ENCODE peak calls at places on chromosomes 4 and X, in six cellular contexts. L is GM12864, Q is non-pigmented ciliary epithelial cell, Z is HTR-8/SVneo, A is chondrocyte, T is ecto neural progenitor cell. W is an unnamed sample.

GRCh38 chr4:82939414-82939813 is 38.9 kb downstream of the THAP9 start:
- DNase-seq in A (no peak), T (no peak), Q (no peak), L (no peak), Z (no peak), W (no peak)

GRCh38 chr4:52249583-52249982 is 198.5 kb downstream of the SPATA18 start:
- DNase-seq in T (no peak), Q (no peak), L (no peak), A (no peak), Z (no peak), W (no peak)

GRCh38 chr4:91837608-91838029 is 466.1 kb upstream of the GRID2 start:
- DNase-seq in Z (peak; percentile 32), T (no peak), Q (peak; percentile 46), L (no peak), A (no peak), W (no peak)

GRCh38 chr4:99013402-99013843 is 17.9 kb downstream of the METAP1 start:
- DNase-seq in Q (no peak), A (no peak), L (no peak), Z (no peak), T (no peak), W (no peak)

GRCh38 chr4:38500433-38500832 is 163.6 kb upstream of the KLF3 start:
- DNase-seq in A (no peak), Q (no peak), Z (no peak), L (no peak), T (no peak), W (no peak)

GRCh38 chrX:13898603-13899002 is 81.7 kb upstream of the GPM6B start:
- DNase-seq in A (no peak), T (no peak), Q (no peak), Z (no peak), L (no peak), W (no peak)

GRCh38 chr4:148069086-148070010 is 337.5 kb downstream of the ARHGAP10 start:
- DNase-seq in T (no peak), L (no peak), Z (no peak), A (no peak), Q (no peak), W (no peak)

GRCh38 chrX:10797493-10797892 is 177.1 kb upstream of the MID1 start:
- DNase-seq in L (no peak), Z (no peak), T (no peak), A (no peak), Q (peak; percentile 6), W (no peak)

GRCh38 chrX:153989971-153990655 is 17.6 kb downstream of the TMEM187 start:
- DNase-seq in L (no peak), Q (no peak), A (no peak), Z (no peak), T (no peak), W (no peak)

GRCh38 chr4:48445704-48446103 is 37.4 kb upstream of the SLC10A4 start:
- DNase-seq in L (no peak), A (no peak), Z (no peak), Q (no peak), T (no peak), W (no peak)